ENCODE peak calls at places on chromosome 17, in six cellular contexts. P is skeletal muscle cell, M is HuH-7, F is prostate gland, Y is NCI-H510A treated with DMSO at 0.1 percent for 48 hours, C is HCT116. L is an unnamed sample.

GRCh38 chr17:68771867-68772515 is 170.8 kb upstream of the FAM20A start:
- DNase-seq in P (no peak), M (peak; percentile 24), F (no peak), Y (peak; percentile 67), C (peak; percentile 62), L (peak; percentile 82)

GRCh38 chr17:9050801-9051401 is 29.6 kb downstream of the NTN1 start:
- DNase-seq in P (no peak), M (no peak), F (peak; percentile 19), Y (no peak), C (peak; percentile 55), L (no peak)

GRCh38 chr17:13575466-13575865 is 26.3 kb downstream of the HS3ST3A1 start:
- DNase-seq in P (no peak), M (no peak), F (no peak), Y (no peak), C (no peak), L (no peak)

GRCh38 chr17:42985225-42985624 is 4.9 kb downstream of the RUNDC1 start:
- DNase-seq in P (no peak), M (no peak), F (no peak), Y (no peak), C (no peak), L (no peak)

GRCh38 chr17:51684214-51684613 is 423.9 kb downstream of the UTP18 start:
- DNase-seq in P (no peak), M (no peak), F (no peak), Y (no peak), C (no peak), L (no peak)

GRCh38 chr17:81902023-81902652 is at the start of gene NPB:
- DNase-seq in P (no peak), M (no peak), F (no peak), Y (no peak), C (no peak), L (no peak)

GRCh38 chr17:1941241-1942065 is 83.7 kb downstream of the RTN4RL1 start:
- DNase-seq in P (no peak), M (no peak), F (no peak), Y (no peak), C (no peak), L (no peak)

GRCh38 chr17:44591223-44591622 is 33.9 kb downstream of the FZD2 start:
- DNase-seq in P (no peak), M (no peak), F (no peak), Y (no peak), C (no peak), L (no peak)

GRCh38 chr17:42518046-42518754 is 17.8 kb upstream of the NAGLU start:
- DNase-seq in P (peak; percentile 98), M (no peak), F (peak; percentile 71), Y (no peak), C (peak; percentile 79), L (peak; percentile 96)

GRCh38 chr17:16491703-16492612 is at the start of gene LRRC75A:
- DNase-seq in P (no peak), M (peak; percentile 56), F (peak; percentile 21), Y (peak; percentile 33), C (no peak), L (peak; percentile 29)

GRCh38 chr17:82287849-82288601 is 14.5 kb upstream of the CSNK1D start:
- DNase-seq in P (no peak), M (peak; percentile 80), F (peak; percentile 88), Y (no peak), C (peak; percentile 91), L (peak; percentile 100)

GRCh38 chr17:44219636-44220210 is at the start of gene UBTF:
- DNase-seq in P (no peak), M (peak; percentile 58), F (peak; percentile 59), Y (peak; percentile 71), C (no peak), L (peak; percentile 63)

L was measured in fibroblast of villous mesenchyme.